ENCODE peak calls at places on chromosomes 6 and 20, in seven cellular contexts. Z is germinal center; N is activated T-cell treated with anti-CD3 and anti-CD28 coated beads, Interleukin-2, amount 50 U/mL, for 48 hours; Y is activated T-helper 1 cell treated with anti-CD3 and anti-CD28 coated beads, Interleukin-2, amount 50 U/mL, for 16 hours; S is cardiac muscle cell; P is activated naive CD4-positive, alpha-beta T cell treated with anti-CD3 and anti-CD28 coated beads, Interleukin-2, amount 10 ng/mL, durations not matched to agents 7 days and 5 days; U is midbrain. B is an unnamed sample.

GRCh38 chr6:82711992-82712788 is 348.6 kb downstream of the TPBG start:
- DNase-seq in Z (no peak), N (no peak), P (no peak), S (peak; percentile 70), U (peak; percentile 61), Y (no peak), B (no peak)

GRCh38 chr6:37190159-37190535 is 20.2 kb downstream of the PIM1 start:
- DNase-seq in P (peak; percentile 31), S (no peak), Y (no peak), N (no peak), U (no peak), Z (no peak), B (no peak)

GRCh38 chr6:17665132-17665531 is 41.6 kb downstream of the NUP153 start:
- DNase-seq in S (no peak), N (no peak), Y (no peak), U (no peak), Z (no peak), P (no peak), B (no peak)

GRCh38 chr6:29005183-29005885 is at the start of gene ZNF311:
- DNase-seq in Z (no peak), U (peak; percentile 56), P (peak; percentile 62), N (peak; percentile 49), Y (no peak), S (peak; percentile 85), B (no peak)

GRCh38 chr6:46733410-46733809 is 1.8 kb downstream of the PLA2G7 start:
- DNase-seq in Y (no peak), N (no peak), S (no peak), P (no peak), Z (no peak), U (no peak), B (no peak)

GRCh38 chr20:51687071-51687470 is 81.1 kb downstream of the ATP9A start:
- DNase-seq in Z (no peak), U (no peak), S (peak; percentile 25), Y (no peak), P (no peak), N (no peak), B (no peak)

GRCh38 chr6:111951439-111952140 is 78.3 kb upstream of the FYN start:
- DNase-seq in P (no peak), S (no peak), U (no peak), Z (no peak), N (no peak), Y (no peak), B (no peak)

GRCh38 chr6:106508836-106509235 is 120.5 kb downstream of the RTN4IP1 start:
- DNase-seq in N (no peak), Z (no peak), P (no peak), U (no peak), S (peak; percentile 79), Y (no peak), B (no peak)

GRCh38 chr6:1325471-1326309 is 13.8 kb downstream of the FOXQ1 start:
- DNase-seq in U (no peak), Z (no peak), Y (no peak), S (peak; percentile 84), N (no peak), P (no peak), B (no peak)

GRCh38 chr6:41072836-41073202 is at the start of gene NFYA:
- DNase-seq in Z (peak; percentile 98), P (peak; percentile 100), U (peak; percentile 100), S (no peak), N (no peak), Y (no peak), B (peak; percentile 95)

GRCh38 chr6:116266803-116267202 is 12.9 kb downstream of the TSPYL1 start:
- DNase-seq in U (no peak), N (no peak), P (no peak), S (no peak), Y (no peak), Z (no peak), B (no peak)

GRCh38 chr6:113406051-113406695 is 451.0 kb upstream of the MARCKS start:
- DNase-seq in S (no peak), N (no peak), Y (no peak), U (no peak), Z (no peak), P (no peak), B (no peak)

GRCh38 chr6:45196121-45196520 is 132.0 kb upstream of the RUNX2 start:
- DNase-seq in U (no peak), N (no peak), Z (no peak), P (no peak), S (no peak), Y (no peak), B (no peak)

GRCh38 chr20:25076201-25076600 is 5.7 kb downstream of the VSX1 start:
- DNase-seq in Z (no peak), Y (no peak), N (peak; percentile 9), S (peak; percentile 12), U (no peak), P (no peak), B (no peak)

GRCh38 chr6:27327023-27327742 is 15.1 kb upstream of the POM121L2 start:
- DNase-seq in N (no peak), S (no peak), U (no peak), Z (no peak), P (no peak), Y (no peak), B (no peak)

GRCh38 chr6:43096451-43097097 is 20.5 kb downstream of the PTK7 start:
- DNase-seq in S (peak; percentile 87), Z (peak; percentile 37), Y (no peak), U (peak; percentile 41), N (no peak), P (no peak), B (peak; percentile 50)

GRCh38 chr6:108944707-108945685 is 96.8 kb downstream of the ARMC2 start:
- DNase-seq in S (peak; percentile 96), Y (no peak), P (no peak), N (no peak), U (no peak), Z (no peak), B (no peak)

GRCh38 chr6:56549014-56549413 is 93.7 kb downstream of the DST start:
- DNase-seq in Y (no peak), P (no peak), S (peak; percentile 25), N (no peak), U (no peak), Z (no peak), B (peak; percentile 42)

GRCh38 chr20:62536731-62537401 is 61.1 kb upstream of the GATA5 start:
- DNase-seq in Y (no peak), Z (no peak), P (no peak), U (no peak), S (no peak), N (no peak), B (no peak)

GRCh38 chr20:59690976-59691375 is 86.6 kb downstream of the PHACTR3 start:
- DNase-seq in U (no peak), S (no peak), P (no peak), Z (no peak), N (no peak), Y (no peak), B (no peak)

GRCh38 chr6:135323979-135324378 is 142.9 kb downstream of the MYB start:
- DNase-seq in Y (no peak), S (no peak), N (no peak), Z (no peak), U (no peak), P (no peak), B (no peak)

GRCh38 chr20:57266251-57267157 is at the start of gene BMP7:
- DNase-seq in Z (peak; percentile 55), S (no peak), P (no peak), N (no peak), U (peak; percentile 48), Y (no peak), B (peak; percentile 55)

GRCh38 chr6:117463762-117464665 is 18.5 kb upstream of the DCBLD1 start:
- DNase-seq in S (peak; percentile 57), Y (no peak), Z (no peak), U (no peak), P (no peak), N (no peak), B (no peak)

GRCh38 chr6:130293800-130294199 is 71.0 kb upstream of the SAMD3 start:
- DNase-seq in U (no peak), P (peak; percentile 60), S (peak; percentile 65), N (no peak), Y (peak; percentile 6), Z (peak; percentile 43), B (peak; percentile 50)

GRCh38 chr20:20546402-20546801 is 166.0 kb downstream of the RALGAPA2 start:
- DNase-seq in U (no peak), S (no peak), Y (no peak), P (no peak), N (peak; percentile 24), Z (no peak), B (no peak)

GRCh38 chr20:47204008-47204745 is 152.3 kb downstream of the ZMYND8 start:
- DNase-seq in Y (no peak), P (no peak), U (no peak), Z (no peak), S (peak; percentile 31), N (no peak), B (no peak)

GRCh38 chr20:18506744-18507143 is 996 bp upstream of the SEC23B start:
- DNase-seq in P (peak; percentile 36), N (peak; percentile 32), U (peak; percentile 56), Y (no peak), S (no peak), Z (no peak), B (no peak)

GRCh38 chr20:59633646-59634045 is 29.3 kb downstream of the PHACTR3 start:
- DNase-seq in N (no peak), Z (no peak), P (no peak), S (no peak), U (no peak), Y (no peak), B (no peak)